ENCODE peak calls at places on chromosomes 6 and 20, in seven cellular contexts. J is H9, D is transverse colon, B is body of pancreas, L is ovary, Q is keratinocyte, G is aorta. Z is an unnamed sample. For H3K27me3, H3K9me3 and H3K4me1, the result is how much of the 10 kb centered on the place peaks cover.

GRCh38 chr20:22729616-22730236 is 145.4 kb upstream of the FOXA2 start:
- DNase-seq in D (no peak), B (no peak), Q (no peak), G (no peak), L (no peak), J (no peak), Z (no peak)

GRCh38 chr6:163459007-163459406 is 44.5 kb downstream of the QKI start:
- DNase-seq in G (no peak), Q (no peak), D (no peak), L (no peak), J (no peak), B (no peak), Z (no peak)

GRCh38 chr6:11648436-11648775 is 110.9 kb downstream of the TMEM170B start:
- DNase-seq in B (no peak), J (no peak), L (no peak), D (no peak), Q (no peak), G (no peak), Z (no peak)

GRCh38 chr6:88780714-88781389 is 182.6 kb downstream of the RNGTT start:
- DNase-seq in Q (peak), B (peak), D (peak), J (peak), G (no peak), L (no peak), Z (no peak)

GRCh38 chr20:36399147-36399968 is 93.2 kb downstream of the DLGAP4 start:
- DNase-seq in Q (peak), J (peak), B (no peak), D (peak), L (no peak), G (no peak), Z (no peak)

GRCh38 chr6:150028799-150029198 is 3.5 kb upstream of the RAET1L start:
- DNase-seq in Q (no peak), B (no peak), J (no peak), G (no peak), L (no peak), D (no peak), Z (no peak)

GRCh38 chr20:64222273-64222672 is 33.3 kb upstream of the PCMTD2 start:
- DNase-seq in Q (peak), D (no peak), L (no peak), G (no peak), B (no peak), J (no peak), Z (peak)

GRCh38 chr6:160077526-160077925 is 44.1 kb upstream of the SLC22A1 start:
- DNase-seq in Q (no peak), J (no peak), L (no peak), D (no peak), G (no peak), B (no peak), Z (no peak)

GRCh38 chr6:27720607-27721580 is 191.3 kb downstream of the OR2B2 start:
- DNase-seq in Q (peak), L (no peak), B (no peak), D (no peak), G (no peak), J (peak), Z (no peak)

GRCh38 chr6:73394577-73395354 is at the start of gene DDX43:
- DNase-seq in J (peak), G (peak), Q (no peak), D (peak), L (peak), B (peak), Z (peak)

GRCh38 chr20:2006452-2007381 is 12.9 kb upstream of the PDYN start:
- DNase-seq in J (peak), Q (no peak), L (no peak), B (no peak), D (no peak), G (no peak), Z (no peak)

GRCh38 chr6:33599413-33599911 is 19.4 kb upstream of the BAK1 start:
- DNase-seq in J (peak), L (no peak), G (no peak), B (peak), D (no peak), Q (no peak), Z (no peak)

GRCh38 chr20:63178889-63179751 is 36.8 kb downstream of the YTHDF1 start:
- DNase-seq in J (peak), G (peak), B (peak), L (no peak), D (peak), Q (no peak), Z (peak)

GRCh38 chr6:81895511-81896185 is 143.2 kb upstream of the TENT5A start:
- DNase-seq in L (no peak), G (no peak), B (no peak), J (no peak), D (no peak), Q (no peak), Z (no peak)

GRCh38 chr6:90811596-90812226 is 224.8 kb upstream of the MAP3K7 start:
- DNase-seq in D (no peak), L (no peak), G (no peak), Q (no peak), J (no peak), B (no peak), Z (no peak)

GRCh38 chr20:51511861-51512619 is 30.5 kb downstream of the NFATC2 start:
- DNase-seq in Q (no peak), L (no peak), G (no peak), B (no peak), D (no peak), J (no peak), Z (no peak)

GRCh38 chr20:25547063-25547462 is 38.3 kb downstream of the NINL start:
- DNase-seq in G (no peak), B (no peak), D (no peak), L (no peak), J (no peak), Q (no peak), Z (no peak)

GRCh38 chr20:44657875-44658274 is 6.4 kb upstream of the ADA start:
- DNase-seq in G (peak), L (no peak), J (no peak), D (no peak), B (no peak), Q (no peak), Z (no peak)

GRCh38 chr6:169702640-169703246 is 817 bp downstream of the C6orf120 start:
- DNase-seq in G (no peak), B (peak), J (no peak), D (peak), Q (no peak), L (no peak), Z (no peak)

GRCh38 chr6:147990159-147990558 is 352.5 kb upstream of the SASH1 start:
- DNase-seq in J (no peak), B (no peak), Q (no peak), L (no peak), D (no peak), G (no peak), Z (no peak)

GRCh38 chr20:38625896-38626295 is 24.3 kb downstream of the ARHGAP40 start:
- DNase-seq in Q (no peak), B (no peak), D (no peak), L (no peak), J (no peak), G (no peak), Z (no peak)

GRCh38 chr6:152246554-152247337 is 390.4 kb downstream of the SYNE1 start:
- DNase-seq in Q (no peak), J (no peak), B (no peak), D (no peak), G (no peak), L (no peak), Z (no peak)

GRCh38 chr20:63708301-63709148 is 686 bp downstream of the ZGPAT start:
- DNase-seq in B (peak), J (peak), D (no peak), G (no peak), L (no peak), Q (no peak), Z (peak)

GRCh38 chr6:43070028-43070632 is 6.0 kb upstream of the PTK7 start:
- DNase-seq in G (no peak), Q (no peak), L (no peak), B (no peak), J (no peak), D (no peak), Z (no peak)

GRCh38 chr20:47660602-47660905 is 124.7 kb downstream of the SULF2 start:
- DNase-seq in L (no peak), J (no peak), D (no peak), B (no peak), G (no peak), Q (no peak), Z (no peak)

GRCh38 chr6:132412656-132413500 is 11.6 kb upstream of the MOXD1 start:
- DNase-seq in Q (no peak), G (no peak), B (no peak), L (no peak), J (no peak), D (no peak), Z (no peak)

GRCh38 chr20:5127204-5127858 is 523 bp downstream of the CDS2 start:
- DNase-seq in D (peak), L (peak), J (peak), B (peak), G (peak), Q (no peak), Z (peak)

GRCh38 chr6:100346828-100347227 is 117.9 kb downstream of the SIM1 start:
- DNase-seq in J (no peak), G (no peak), D (no peak), Q (peak), L (no peak), B (no peak), Z (no peak)

GRCh38 chr20:25053207-25054132 is 4.5 kb downstream of the ACSS1 start:
- DNase-seq in D (peak), G (peak), B (no peak), L (peak), Q (no peak), J (no peak), Z (peak)

GRCh38 chr6:104710543-104711335 is 149.0 kb downstream of the HACE1 start:
- DNase-seq in J (no peak), Q (no peak), G (no peak), B (no peak), L (no peak), D (no peak), Z (no peak)

GRCh38 chr20:21493049-21493448 is 20.8 kb downstream of the NKX2-2 start:
- DNase-seq in L (no peak), D (no peak), Q (no peak), J (no peak), B (no peak), G (no peak), Z (no peak)

GRCh38 chr6:70411948-70412796 is 1.1 kb upstream of the FAM135A start:
- DNase-seq in D (peak), J (no peak), B (no peak), Q (no peak), L (no peak), G (no peak), Z (no peak)

GRCh38 chr6:112237644-112238043 is 16.7 kb downstream of the LAMA4 start:
- DNase-seq in L (no peak), G (peak), Q (no peak), J (no peak), D (peak), B (peak), Z (peak)

GRCh38 chr20:63633732-63634131 is 6.8 kb upstream of the GMEB2 start:
- DNase-seq in B (no peak), L (no peak), J (no peak), G (no peak), Q (no peak), D (no peak), Z (no peak)

GRCh38 chr20:1302578-1303541 is 26.1 kb downstream of the SDCBP2 start:
- DNase-seq in B (no peak), L (no peak), J (no peak), Q (no peak), G (no peak), D (no peak), Z (no peak)

GRCh38 chr6:15879372-15880261 is 216.8 kb upstream of the DTNBP1 start:
- DNase-seq in L (peak), Q (no peak), J (no peak), D (peak), B (peak), G (peak), Z (peak)

GRCh38 chr20:39298566-39299501 is 336.7 kb downstream of the DHX35 start:
- DNase-seq in B (no peak), G (no peak), L (no peak), Q (no peak), D (no peak), J (no peak), Z (no peak)

GRCh38 chr6:65091561-65091960 is 615.5 kb downstream of the EYS start:
- DNase-seq in G (no peak), Q (no peak), D (no peak), L (no peak), B (no peak), J (no peak), Z (no peak)

GRCh38 chr6:4055420-4056041 is 23.4 kb downstream of the FAM217A start:
- DNase-seq in L (no peak), D (peak), J (no peak), Q (peak), G (no peak), B (peak), Z (no peak)

DNA sequence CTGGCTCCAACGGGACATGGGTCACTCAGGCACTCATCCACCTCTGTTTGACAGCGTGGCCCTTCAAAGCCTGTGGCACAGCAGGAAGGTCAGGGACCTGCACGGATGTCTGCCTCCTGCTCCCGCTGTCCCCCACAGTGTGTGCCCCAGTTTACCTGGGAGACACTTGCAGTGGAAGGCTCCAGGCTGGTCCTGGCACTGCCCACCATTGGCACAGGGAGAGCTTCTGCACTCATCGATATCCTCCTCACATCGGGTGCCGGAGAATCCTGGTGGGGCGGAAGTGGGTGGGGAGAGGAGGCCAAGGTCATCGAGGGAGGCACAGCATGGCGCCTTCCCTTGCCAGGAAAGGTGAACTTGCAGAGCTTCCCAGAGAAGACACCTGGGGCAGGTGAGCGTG is 6.9 kb downstream of the NOTCH4 start:
- DNase-seq in G (no peak), B (no peak), D (no peak), Q (no peak), J (no peak), L (no peak), Z (no peak)
- H3K27me3 ChIP-seq in G (under half), B (under half), D (under half), Q (under half), J (under half), L (under half), Z (under half)

DNA sequence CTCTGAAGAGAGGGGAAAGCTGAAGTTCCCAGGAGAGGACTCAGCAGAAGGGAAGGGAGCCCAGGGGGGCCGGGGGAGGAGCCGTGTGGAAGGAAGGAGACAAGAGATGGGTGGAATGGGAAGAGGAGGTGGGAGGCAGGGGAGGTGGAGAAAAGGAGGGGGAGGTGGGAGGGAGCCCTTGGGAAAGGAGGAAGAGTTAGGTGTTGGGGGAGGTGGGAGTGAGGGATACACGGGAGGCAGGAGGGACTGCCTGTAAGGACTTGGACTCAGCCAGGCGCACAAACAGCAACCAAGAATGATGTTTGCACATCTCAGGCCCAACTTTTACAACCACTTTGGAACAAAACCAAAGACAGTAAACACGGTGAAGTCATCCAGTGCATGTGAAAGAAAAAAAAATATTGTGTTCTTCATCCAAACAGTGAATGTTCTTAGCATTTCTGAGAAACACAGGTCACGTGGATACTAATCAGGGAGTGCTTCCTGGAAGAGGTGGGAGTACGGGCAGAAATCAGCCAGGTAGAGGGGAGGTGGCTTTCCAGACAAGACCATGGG is 17.4 kb upstream of the LSM14B start:
- DNase-seq in B (no peak), J (no peak), L (no peak), Q (no peak), G (no peak), D (peak), Z (no peak)
- H3K9me3 ChIP-seq in B (under half), J (under half), L (under half), Q (under half), G (under half), D (under half), Z (under half)

GRCh38 chr6:7074870-7075269 is 32.9 kb upstream of the RREB1 start:
- DNase-seq in Q (no peak), G (no peak), J (no peak), D (no peak), B (no peak), L (no peak), Z (no peak)
- H3K4me1 ChIP-seq in Q (under half), G (under half), J (under half), D (under half), B (under half), L (under half), Z (under half)

DNA sequence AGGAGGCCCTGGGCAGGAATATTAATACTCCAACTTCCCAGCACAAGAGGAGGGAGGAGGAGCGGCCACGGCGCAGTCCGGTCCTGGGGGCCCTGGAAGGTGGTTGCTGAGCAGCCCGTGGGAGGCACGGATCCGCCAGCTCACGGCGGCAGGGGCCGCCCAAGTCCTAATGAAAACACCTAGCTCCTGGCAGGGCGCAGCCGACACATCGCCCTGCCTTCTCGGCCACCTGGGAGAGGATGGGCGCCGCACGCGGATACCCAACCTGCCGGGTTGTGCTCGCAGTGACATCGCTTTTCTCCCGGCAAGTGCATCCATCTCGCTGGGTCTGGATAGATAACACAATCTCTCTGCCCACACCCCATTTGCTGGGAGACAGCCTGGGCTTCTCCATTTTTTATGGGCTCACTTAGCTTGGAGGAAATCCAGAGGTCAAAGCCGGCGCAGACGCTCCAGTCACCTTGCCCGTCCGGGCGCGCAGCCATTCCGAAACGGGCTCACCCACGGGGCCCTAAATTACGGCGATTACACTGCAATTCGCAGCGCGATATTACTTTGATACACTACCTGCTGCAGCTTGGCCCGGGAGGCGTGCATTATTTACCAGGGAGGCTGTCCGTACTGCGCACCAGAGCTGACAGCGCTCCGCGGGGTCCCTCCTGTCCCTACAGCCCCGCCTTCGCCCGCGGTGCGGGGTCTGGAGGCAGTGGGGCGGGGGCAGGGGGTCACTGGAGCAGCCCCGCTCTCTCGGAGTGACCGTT is 36.2 kb upstream of the CCDC167 start:
- DNase-seq in Q (no peak), J (peak), G (no peak), D (no peak), B (peak), L (no peak), Z (no peak)
- H3K27me3 ChIP-seq in Q (half or more), J (under half), G (under half), D (half or more), B (under half), L (under half), Z (under half)

GRCh38 chr6:168541307-168541706 is 100.3 kb downstream of the SMOC2 start:
- DNase-seq in D (no peak), G (no peak), L (no peak), B (no peak), Q (no peak), J (no peak), Z (no peak)

GRCh38 chr6:168540713-168541291 is 99.8 kb downstream of the SMOC2 start:
- DNase-seq in G (no peak), L (no peak), Q (no peak), J (peak), B (no peak), D (no peak), Z (no peak)

GRCh38 chr6:168545428-168545827 is 104.4 kb downstream of the SMOC2 start:
- DNase-seq in L (peak), D (no peak), G (no peak), B (no peak), Q (no peak), J (no peak), Z (no peak)

GRCh38 chr6:168538892-168539811 is 98.2 kb downstream of the SMOC2 start:
- DNase-seq in B (no peak), G (no peak), D (no peak), L (no peak), J (no peak), Q (no peak), Z (no peak)

DNA sequence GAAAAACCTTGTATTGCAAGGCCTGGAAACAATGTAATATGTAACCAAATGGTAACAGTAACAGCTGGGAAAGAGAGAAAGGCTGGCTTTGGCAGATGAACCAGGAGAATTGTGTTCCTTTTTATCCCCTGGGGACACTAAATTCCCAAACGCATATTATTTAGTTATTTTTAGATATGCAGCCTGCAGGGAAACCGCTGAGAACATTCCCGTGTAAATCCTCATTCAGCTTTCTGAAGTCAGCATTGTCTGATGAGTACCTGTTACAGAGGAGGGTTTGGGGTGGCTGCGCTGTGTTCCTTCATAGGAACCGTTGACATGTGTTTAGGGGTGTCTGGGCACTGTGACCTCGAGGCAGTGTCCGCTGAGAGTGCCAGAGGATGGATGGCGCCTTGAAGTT is 101.3 kb downstream of the SMOC2 start:
- DNase-seq in Q (no peak), L (no peak), G (no peak), B (no peak), D (no peak), J (no peak), Z (no peak)
- H3K9me3 ChIP-seq in Q (under half), L (under half), G (under half), B (under half), D (under half), J (under half), Z (under half)

GRCh38 chr20:57985278-57985677 is 243.2 kb downstream of the ANKRD60 start:
- DNase-seq in B (no peak), Q (no peak), L (no peak), J (no peak), D (no peak), G (no peak), Z (no peak)
- H3K4me1 ChIP-seq in B (under half), Q (under half), L (under half), J (under half), D (under half), G (under half), Z (under half)

Z was measured in right cardiac atrium.